ENCODE peak calls at places on chromosome 11, in nine cellular contexts. F is amniotic stem cell; L is amniotic epithelial cell; H is AG08395; S is Calu3; V is effector memory CD8-positive, alpha-beta T cell; N is RWPE1; K is thoracic aorta; G is DMS79. C is an unnamed sample.

GRCh38 chr11:117458275-117459120 is 130.8 kb downstream of the CEP164 start:
- DNase-seq in K (no peak), F (no peak), H (no peak), G (peak), V (no peak), S (no peak), L (peak), N (peak), C (no peak)

GRCh38 chr11:8178297-8178696 is 9.5 kb upstream of the RIC3 start:
- DNase-seq in N (no peak), K (no peak), S (no peak), H (no peak), L (no peak), G (no peak), F (no peak), V (no peak), C (no peak)

GRCh38 chr11:114236829-114237228 is 59.4 kb upstream of the NNMT start:
- DNase-seq in H (no peak), S (no peak), N (peak), L (peak), G (no peak), F (no peak), K (no peak), V (no peak), C (no peak)

GRCh38 chr11:2804701-2805387 is 80.7 kb downstream of the CDKN1C start:
- DNase-seq in V (no peak), K (no peak), L (no peak), F (no peak), N (no peak), H (no peak), G (no peak), S (no peak), C (no peak)

GRCh38 chr11:130420478-130421198 is 7.8 kb downstream of the ADAMTS8 start:
- DNase-seq in G (peak), N (no peak), V (no peak), H (no peak), F (no peak), K (no peak), L (no peak), S (no peak), C (no peak)

GRCh38 chr11:28481673-28482480 is 373.7 kb downstream of the METTL15 start:
- DNase-seq in S (no peak), L (no peak), H (no peak), V (no peak), F (no peak), G (no peak), N (no peak), K (no peak), C (no peak)

GRCh38 chr11:124930799-124931198 is 5.0 kb downstream of the HEPACAM start:
- DNase-seq in L (no peak), V (no peak), K (no peak), S (no peak), H (no peak), N (no peak), F (no peak), G (no peak), C (no peak)

GRCh38 chr11:102476812-102477211 is 24.2 kb upstream of the TMEM123 start:
- DNase-seq in G (no peak), V (no peak), F (no peak), N (no peak), H (no peak), L (peak), S (peak), K (no peak), C (no peak)

GRCh38 chr11:86790073-86790727 is 10.1 kb upstream of the PRSS23 start:
- DNase-seq in N (no peak), V (no peak), H (no peak), F (no peak), G (no peak), L (no peak), S (no peak), K (no peak), C (no peak)

GRCh38 chr11:116194156-116194904 is 578.5 kb downstream of the BUD13 start:
- DNase-seq in L (no peak), G (no peak), N (no peak), S (no peak), F (no peak), H (no peak), V (no peak), K (no peak), C (no peak)

GRCh38 chr11:63599211-63600122 is 14.8 kb downstream of the PLAAT3 start:
- DNase-seq in N (peak), G (no peak), F (no peak), H (peak), V (no peak), K (no peak), L (peak), S (no peak), C (peak)

GRCh38 chr11:3641701-3642070 is at the start of gene ART5:
- DNase-seq in H (no peak), V (no peak), N (no peak), K (no peak), L (no peak), G (no peak), S (no peak), F (no peak), C (no peak)

GRCh38 chr11:12201016-12201985 is 90.9 kb downstream of the MICAL2 start:
- DNase-seq in H (peak), G (no peak), F (peak), N (no peak), S (no peak), L (peak), K (peak), V (no peak), C (no peak)

GRCh38 chr11:83827940-83828554 is 541.9 kb upstream of the CCDC90B start:
- DNase-seq in F (peak), L (peak), S (no peak), G (no peak), N (peak), H (peak), K (no peak), V (no peak), C (no peak)

GRCh38 chr11:79087238-79087956 is 353.4 kb downstream of the TENM4 start:
- DNase-seq in N (peak), L (peak), H (peak), K (no peak), V (no peak), G (no peak), F (no peak), S (no peak), C (no peak)

GRCh38 chr11:31974737-31975136 is 116.1 kb upstream of the RCN1 start:
- DNase-seq in S (no peak), H (peak), L (peak), F (no peak), V (no peak), N (peak), G (no peak), K (no peak), C (no peak)

GRCh38 chr11:83464181-83464580 is 178.0 kb upstream of the CCDC90B start:
- DNase-seq in H (no peak), N (no peak), V (no peak), L (no peak), G (no peak), K (no peak), F (no peak), S (no peak), C (no peak)

GRCh38 chr11:2912498-2912897 is 16.7 kb downstream of the PHLDA2 start:
- DNase-seq in G (no peak), N (peak), V (no peak), S (peak), H (peak), K (no peak), L (peak), F (peak), C (no peak)

GRCh38 chr11:69649576-69649900 is 8.6 kb downstream of the CCND1 start:
- DNase-seq in N (no peak), L (no peak), V (no peak), G (no peak), H (no peak), K (no peak), F (no peak), S (no peak), C (no peak)

GRCh38 chr11:118870396-118871343 is 13.0 kb upstream of the CXCR5 start:
- DNase-seq in H (peak), L (peak), S (peak), F (no peak), N (no peak), V (no peak), G (no peak), K (no peak), C (no peak)

GRCh38 chr11:97454988-97455387 is 1065.2 kb downstream of the JRKL start:
- DNase-seq in H (no peak), K (no peak), G (no peak), V (no peak), L (peak), F (peak), S (no peak), N (no peak), C (no peak)

GRCh38 chr11:69467196-69467595 is 14.3 kb upstream of the LINC01488 start:
- DNase-seq in H (no peak), N (no peak), K (no peak), L (no peak), V (no peak), F (no peak), S (no peak), G (no peak), C (no peak)

GRCh38 chr11:31369348-31370329 is at the start of the genes DCDC1 and DNAJC24:
- DNase-seq in G (peak), V (peak), N (peak), K (peak), L (peak), F (peak), H (peak), S (peak), C (peak)